ENCODE peak calls at places on chromosomes 6 and 20, in four cellular contexts. One of them, this sample, is unnamed.

GRCh38 chr6:125153541-125154183 is at the start of gene TPD52L1:
- DNase-seq in tibial nerve: peak
- DNase-seq in non-pigmented ciliary epithelial cell: no peak
- DNase-seq in AML-193: no peak
- DNase-seq in this sample: peak

GRCh38 chr20:63639093-63639860 is 12.4 kb upstream of the GMEB2 start:
- DNase-seq in tibial nerve: no peak
- DNase-seq in non-pigmented ciliary epithelial cell: no peak
- DNase-seq in AML-193: no peak
- DNase-seq in this sample: no peak

GRCh38 chr6:163318071-163318786 is 96.3 kb upstream of the QKI start:
- DNase-seq in tibial nerve: no peak
- DNase-seq in non-pigmented ciliary epithelial cell: no peak
- DNase-seq in AML-193: no peak
- DNase-seq in this sample: no peak

GRCh38 chr6:37493047-37493995 is 6.4 kb downstream of the CCDC167 start:
- DNase-seq in tibial nerve: no peak
- DNase-seq in non-pigmented ciliary epithelial cell: no peak
- DNase-seq in AML-193: no peak
- DNase-seq in this sample: no peak

GRCh38 chr6:56387621-56388413 is 140.4 kb upstream of the COL21A1 start:
- DNase-seq in tibial nerve: no peak
- DNase-seq in non-pigmented ciliary epithelial cell: no peak
- DNase-seq in AML-193: no peak
- DNase-seq in this sample: no peak

GRCh38 chr20:9172908-9173307 is 104.0 kb downstream of the PLCB4 start:
- DNase-seq in tibial nerve: no peak
- DNase-seq in non-pigmented ciliary epithelial cell: no peak
- DNase-seq in AML-193: no peak
- DNase-seq in this sample: no peak

GRCh38 chr6:157461000-157461915 is 80.3 kb downstream of the ZDHHC14 start:
- DNase-seq in tibial nerve: no peak
- DNase-seq in non-pigmented ciliary epithelial cell: peak
- DNase-seq in AML-193: no peak
- DNase-seq in this sample: no peak

GRCh38 chr6:147023148-147023547 is 181.1 kb upstream of the STXBP5 start:
- DNase-seq in tibial nerve: no peak
- DNase-seq in non-pigmented ciliary epithelial cell: no peak
- DNase-seq in AML-193: no peak
- DNase-seq in this sample: no peak

GRCh38 chr6:165117121-165117520 is 192.3 kb downstream of the C6orf118 start:
- DNase-seq in tibial nerve: no peak
- DNase-seq in non-pigmented ciliary epithelial cell: no peak
- DNase-seq in AML-193: no peak
- DNase-seq in this sample: no peak

GRCh38 chr20:25320035-25320800 is 70.4 kb downstream of the ABHD12 start:
- DNase-seq in tibial nerve: no peak
- DNase-seq in non-pigmented ciliary epithelial cell: no peak
- DNase-seq in AML-193: no peak
- DNase-seq in this sample: no peak

GRCh38 chr6:19824058-19824807 is 12.9 kb upstream of the ID4 start:
- DNase-seq in tibial nerve: no peak
- DNase-seq in non-pigmented ciliary epithelial cell: no peak
- DNase-seq in AML-193: no peak
- DNase-seq in this sample: peak

GRCh38 chr20:38001173-38001875 is 31.9 kb downstream of the TTI1 start:
- DNase-seq in tibial nerve: no peak
- DNase-seq in non-pigmented ciliary epithelial cell: peak
- DNase-seq in AML-193: no peak
- DNase-seq in this sample: no peak

GRCh38 chr20:51789434-51789833 is 12.9 kb downstream of the SALL4 start:
- DNase-seq in tibial nerve: no peak
- DNase-seq in non-pigmented ciliary epithelial cell: no peak
- DNase-seq in AML-193: no peak
- DNase-seq in this sample: no peak

GRCh38 chr6:27129095-27129815 is 118.2 kb upstream of the PRSS16 start:
- DNase-seq in tibial nerve: no peak
- DNase-seq in non-pigmented ciliary epithelial cell: no peak
- DNase-seq in AML-193: no peak
- DNase-seq in this sample: no peak

GRCh38 chr6:78611886-78612480 is 255.4 kb upstream of the IRAK1BP1 start:
- DNase-seq in tibial nerve: no peak
- DNase-seq in non-pigmented ciliary epithelial cell: no peak
- DNase-seq in AML-193: peak
- DNase-seq in this sample: no peak

GRCh38 chr6:111689419-111689818 is 83.7 kb upstream of the TRAF3IP2 start:
- DNase-seq in tibial nerve: no peak
- DNase-seq in non-pigmented ciliary epithelial cell: no peak
- DNase-seq in AML-193: no peak
- DNase-seq in this sample: no peak

GRCh38 chr20:46592580-46593362 is 42.3 kb upstream of the OCSTAMP start:
- DNase-seq in tibial nerve: no peak
- DNase-seq in non-pigmented ciliary epithelial cell: no peak
- DNase-seq in AML-193: no peak
- DNase-seq in this sample: no peak

GRCh38 chr6:27547157-27548075 is 74.5 kb upstream of the ZNF184 start:
- DNase-seq in tibial nerve: no peak
- DNase-seq in non-pigmented ciliary epithelial cell: no peak
- DNase-seq in AML-193: no peak
- DNase-seq in this sample: no peak

GRCh38 chr6:43668151-43669028 is 19.2 kb downstream of the MRPS18A start:
- DNase-seq in tibial nerve: no peak
- DNase-seq in non-pigmented ciliary epithelial cell: no peak
- DNase-seq in AML-193: no peak
- DNase-seq in this sample: peak

GRCh38 chr6:74603676-74604075 is 602.2 kb downstream of the COL12A1 start:
- DNase-seq in tibial nerve: no peak
- DNase-seq in non-pigmented ciliary epithelial cell: no peak
- DNase-seq in AML-193: no peak
- DNase-seq in this sample: no peak

GRCh38 chr6:12208190-12208589 is 82.0 kb upstream of the EDN1 start:
- DNase-seq in tibial nerve: no peak
- DNase-seq in non-pigmented ciliary epithelial cell: no peak
- DNase-seq in AML-193: peak
- DNase-seq in this sample: no peak

GRCh38 chr6:154197176-154197850 is 158.3 kb downstream of the OPRM1 start:
- DNase-seq in tibial nerve: no peak
- DNase-seq in non-pigmented ciliary epithelial cell: no peak
- DNase-seq in AML-193: no peak
- DNase-seq in this sample: no peak